ENCODE peak calls at places on chromosomes 11 and 22, in eight cellular contexts. T is RPMI8226; C is activated CD8-positive, alpha-beta memory T cell treated with anti-CD3 and anti-CD28 coated beads, Interleukin-2, amount 50 U/mL, for 48 hours; S is ureter; E is NCI-H2029; V is Caki2; B is left colon; Z is OCI-M1. U is an unnamed sample.

GRCh38 chr11:57116654-57117053 is 65.1 kb upstream of the LRRC55 start:
- DNase-seq in T (peak), C (no peak), S (no peak), E (no peak), V (peak), B (no peak), Z (peak), U (no peak)

GRCh38 chr11:69040581-69041260 is 8.0 kb upstream of the TPCN2 start:
- DNase-seq in T (no peak), C (no peak), S (no peak), E (no peak), V (peak), B (no peak), Z (peak), U (no peak)

GRCh38 chr11:80462211-80462610 is 1021.4 kb upstream of the TENM4 start:
- DNase-seq in T (no peak), C (no peak), S (no peak), E (no peak), V (no peak), B (no peak), Z (no peak), U (no peak)

GRCh38 chr11:33543823-33544222 is 156.8 kb downstream of the C11orf91 start:
- DNase-seq in T (no peak), C (no peak), S (no peak), E (no peak), V (no peak), B (no peak), Z (no peak), U (no peak)

GRCh38 chr22:46622081-46622521 is 1.9 kb downstream of the GRAMD4 start:
- DNase-seq in T (no peak), C (no peak), S (no peak), E (no peak), V (no peak), B (no peak), Z (no peak), U (peak)

GRCh38 chr22:37484115-37485005 is 1.8 kb downstream of the MFNG start:
- DNase-seq in T (peak), C (peak), S (peak), E (no peak), V (no peak), B (peak), Z (peak), U (no peak)

GRCh38 chr22:31800065-31800464 is 46.2 kb downstream of the DEPDC5 start:
- DNase-seq in T (no peak), C (no peak), S (no peak), E (no peak), V (peak), B (no peak), Z (no peak), U (no peak)

GRCh38 chr11:76768091-76769047 is 14.8 kb upstream of the TSKU start:
- DNase-seq in T (peak), C (no peak), S (no peak), E (peak), V (no peak), B (no peak), Z (peak), U (no peak)

GRCh38 chr11:118876261-118876660 is 7.4 kb upstream of the CXCR5 start:
- DNase-seq in T (no peak), C (no peak), S (no peak), E (no peak), V (no peak), B (no peak), Z (no peak), U (no peak)

GRCh38 chr22:49997221-49997599 is 15.4 kb downstream of the IL17REL start:
- DNase-seq in T (peak), C (no peak), S (no peak), E (peak), V (no peak), B (peak), Z (no peak), U (no peak)

GRCh38 chr11:20004856-20005255 is 155.4 kb downstream of the DBX1 start:
- DNase-seq in T (no peak), C (no peak), S (no peak), E (no peak), V (no peak), B (no peak), Z (no peak), U (no peak)

GRCh38 chr11:95327273-95327948 is 96.4 kb upstream of the SESN3 start:
- DNase-seq in T (no peak), C (no peak), S (no peak), E (no peak), V (no peak), B (no peak), Z (no peak), U (no peak)

GRCh38 chr11:112801286-112802088 is 159.7 kb upstream of the NCAM1 start:
- DNase-seq in T (no peak), C (no peak), S (no peak), E (no peak), V (no peak), B (no peak), Z (no peak), U (no peak)

GRCh38 chr11:70725786-70726185 is 327.5 kb downstream of the CTTN start:
- DNase-seq in T (no peak), C (no peak), S (no peak), E (no peak), V (no peak), B (no peak), Z (no peak), U (no peak)